ENCODE peak calls at places on chromosome 9, in six cellular contexts. One of them, this sample, is unnamed.

GRCh38 chr9:126788631-126789349 is 16.1 kb upstream of the ZBTB43 start:
- DNase-seq in A673: no peak
- DNase-seq in adrenal gland: no peak
- DNase-seq in ovary: no peak
- DNase-seq in IMR-90: peak; percentile 57
- DNase-seq in heart left ventricle: no peak
- DNase-seq in this sample: no peak

GRCh38 chr9:116027096-116027495 is 126.5 kb upstream of the PAPPA start:
- DNase-seq in IMR-90: peak; percentile 45
- DNase-seq in A673: peak; percentile 62
- DNase-seq in heart left ventricle: no peak
- DNase-seq in ovary: no peak
- DNase-seq in adrenal gland: no peak
- DNase-seq in this sample: no peak

GRCh38 chr9:116656535-116656934 is 30.6 kb upstream of the TRIM32 start:
- DNase-seq in ovary: no peak
- DNase-seq in adrenal gland: no peak
- DNase-seq in heart left ventricle: no peak
- DNase-seq in A673: no peak
- DNase-seq in IMR-90: no peak
- DNase-seq in this sample: no peak

GRCh38 chr9:89710689-89711088 is 105.9 kb downstream of the GADD45G start:
- DNase-seq in A673: no peak
- DNase-seq in adrenal gland: no peak
- DNase-seq in heart left ventricle: no peak
- DNase-seq in IMR-90: no peak
- DNase-seq in ovary: no peak
- DNase-seq in this sample: no peak

GRCh38 chr9:79651251-79651795 is 79.6 kb downstream of the TLE4 start:
- DNase-seq in heart left ventricle: no peak
- DNase-seq in A673: peak; percentile 52
- DNase-seq in ovary: no peak
- DNase-seq in IMR-90: no peak
- DNase-seq in adrenal gland: no peak
- DNase-seq in this sample: no peak

GRCh38 chr9:77916410-77916819 is 115.2 kb downstream of the GNAQ start:
- DNase-seq in A673: no peak
- DNase-seq in adrenal gland: no peak
- DNase-seq in heart left ventricle: no peak
- DNase-seq in IMR-90: no peak
- DNase-seq in ovary: no peak
- DNase-seq in this sample: no peak

GRCh38 chr9:38024036-38024681 is 44.9 kb downstream of the SHB start:
- DNase-seq in A673: peak; percentile 84
- DNase-seq in IMR-90: peak; percentile 94
- DNase-seq in adrenal gland: no peak
- DNase-seq in ovary: peak; percentile 68
- DNase-seq in heart left ventricle: no peak
- DNase-seq in this sample: no peak

GRCh38 chr9:34684145-34684544 is 6.9 kb downstream of the CCL19 start:
- DNase-seq in ovary: no peak
- DNase-seq in A673: no peak
- DNase-seq in heart left ventricle: no peak
- DNase-seq in IMR-90: no peak
- DNase-seq in adrenal gland: no peak
- DNase-seq in this sample: no peak

GRCh38 chr9:107276966-107277710 is 5.9 kb upstream of the RAD23B start:
- DNase-seq in A673: no peak
- DNase-seq in heart left ventricle: no peak
- DNase-seq in adrenal gland: no peak
- DNase-seq in ovary: no peak
- DNase-seq in IMR-90: peak; percentile 66
- DNase-seq in this sample: no peak

GRCh38 chr9:122226142-122226757 is 2.5 kb downstream of the LHX6 start:
- DNase-seq in A673: no peak
- DNase-seq in heart left ventricle: no peak
- DNase-seq in IMR-90: no peak
- DNase-seq in adrenal gland: peak; percentile 24
- DNase-seq in ovary: no peak
- DNase-seq in this sample: no peak

GRCh38 chr9:117135481-117135880 is 279.4 kb downstream of the ASTN2 start:
- DNase-seq in ovary: no peak
- DNase-seq in IMR-90: no peak
- DNase-seq in adrenal gland: no peak
- DNase-seq in heart left ventricle: no peak
- DNase-seq in A673: no peak
- DNase-seq in this sample: no peak

GRCh38 chr9:81877047-81877446 is 51.2 kb upstream of the SPATA31D4 start:
- DNase-seq in A673: no peak
- DNase-seq in IMR-90: no peak
- DNase-seq in adrenal gland: no peak
- DNase-seq in ovary: no peak
- DNase-seq in heart left ventricle: no peak
- DNase-seq in this sample: peak; percentile 78
- H3K27ac ChIP-seq in A673: no peak overlapping the region
- H3K27ac ChIP-seq in IMR-90: no peak overlapping the region
- H3K27ac ChIP-seq in adrenal gland: no peak overlapping the region
- H3K27ac ChIP-seq in ovary: no peak overlapping the region
- H3K27ac ChIP-seq in heart left ventricle: no peak overlapping the region
- H3K27ac ChIP-seq in this sample: peak overlapping the region; percentile 43

DNA sequence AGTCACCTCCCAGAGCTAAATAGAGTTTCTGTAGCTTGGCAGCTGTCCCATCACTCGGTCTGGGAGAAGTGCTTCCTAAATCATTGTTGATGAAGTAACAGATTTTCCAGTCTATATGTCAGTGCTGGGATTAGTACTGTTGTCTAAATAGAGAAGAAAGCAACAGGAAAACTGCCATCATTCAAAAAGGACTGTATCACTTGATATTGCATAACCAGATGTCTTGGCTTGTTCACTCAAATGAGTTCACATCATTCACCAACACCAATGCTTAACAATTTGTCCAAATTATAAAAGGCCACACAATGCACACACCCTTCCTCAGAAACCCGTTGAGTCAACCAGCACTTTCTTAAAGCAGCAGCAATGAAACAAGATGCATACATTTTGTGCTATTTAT is 26.1 kb downstream of the PTPN3 start:
- DNase-seq in adrenal gland: no peak
- DNase-seq in ovary: no peak
- DNase-seq in IMR-90: no peak
- DNase-seq in A673: no peak
- DNase-seq in heart left ventricle: no peak
- DNase-seq in this sample: no peak
- H3K4me1 ChIP-seq in adrenal gland: no peaks in the 10 kb centered on the region
- H3K4me1 ChIP-seq in ovary: no peaks in the 10 kb centered on the region
- H3K4me1 ChIP-seq in IMR-90: no peaks in the 10 kb centered on the region
- H3K4me1 ChIP-seq in A673: no peaks in the 10 kb centered on the region
- H3K4me1 ChIP-seq in heart left ventricle: peaks cover 33% of the 10 kb centered on the region
- H3K4me1 ChIP-seq in this sample: peaks cover 6% of the 10 kb centered on the region

GRCh38 chr9:127967151-127967809 is 13.5 kb downstream of the EEIG1 start:
- DNase-seq in heart left ventricle: no peak
- DNase-seq in IMR-90: no peak
- DNase-seq in adrenal gland: no peak
- DNase-seq in A673: no peak
- DNase-seq in ovary: no peak
- DNase-seq in this sample: no peak

GRCh38 chr9:127968717-127969383 is 11.9 kb downstream of the EEIG1 start:
- DNase-seq in ovary: peak; percentile 63
- DNase-seq in A673: no peak
- DNase-seq in IMR-90: peak; percentile 94
- DNase-seq in adrenal gland: peak; percentile 96
- DNase-seq in heart left ventricle: peak; percentile 75
- DNase-seq in this sample: peak; percentile 71

GRCh38 chr9:127966416-127967150 is 14.2 kb downstream of the EEIG1 start:
- DNase-seq in IMR-90: no peak
- DNase-seq in heart left ventricle: no peak
- DNase-seq in adrenal gland: no peak
- DNase-seq in ovary: peak; percentile 37
- DNase-seq in A673: peak; percentile 63
- DNase-seq in this sample: peak; percentile 47

GRCh38 chr9:127965953-127966352 is 14.8 kb downstream of the EEIG1 start:
- DNase-seq in adrenal gland: no peak
- DNase-seq in IMR-90: no peak
- DNase-seq in ovary: no peak
- DNase-seq in heart left ventricle: no peak
- DNase-seq in A673: no peak
- DNase-seq in this sample: no peak

DNA sequence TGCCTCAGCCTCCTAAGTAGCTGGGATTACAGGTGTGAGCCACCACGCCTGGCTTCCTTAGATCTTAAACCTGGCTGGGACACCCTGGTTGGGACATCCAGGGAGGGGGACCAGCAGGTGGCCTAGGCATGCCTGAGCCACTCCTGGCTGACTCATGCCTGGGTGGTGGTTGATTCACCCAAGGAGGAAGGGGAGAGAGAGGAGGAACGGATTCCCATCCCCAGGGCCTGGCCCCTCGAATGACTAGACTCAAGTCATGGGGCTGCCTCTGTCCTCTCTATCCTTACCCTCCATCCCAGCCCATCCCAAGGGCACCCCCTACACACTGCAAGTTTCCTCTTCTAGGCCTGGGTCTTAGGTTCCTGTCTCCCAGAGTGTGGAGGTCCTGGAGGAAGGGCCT is 12.7 kb downstream of the EEIG1 start:
- DNase-seq in A673: no peak
- DNase-seq in adrenal gland: peak; percentile 75
- DNase-seq in heart left ventricle: no peak
- DNase-seq in ovary: peak; percentile 51
- DNase-seq in IMR-90: peak; percentile 77
- DNase-seq in this sample: peak; percentile 77
- H3K27ac ChIP-seq in A673: peak overlapping the region; percentile 96
- H3K27ac ChIP-seq in adrenal gland: peak overlapping the region; percentile 91
- H3K27ac ChIP-seq in heart left ventricle: peak overlapping the region; percentile 77
- H3K27ac ChIP-seq in ovary: peak overlapping the region; percentile 64
- H3K27ac ChIP-seq in IMR-90: peak overlapping the region; percentile 65
- H3K27ac ChIP-seq in this sample: peak overlapping the region; percentile 96

GRCh38 chr9:93587284-93587650 is 10.9 kb downstream of the PHF2 start:
- DNase-seq in ovary: peak; percentile 11
- DNase-seq in IMR-90: no peak
- DNase-seq in A673: no peak
- DNase-seq in adrenal gland: no peak
- DNase-seq in heart left ventricle: no peak
- DNase-seq in this sample: no peak
- H3K4me1 ChIP-seq in ovary: peaks cover 9% of the 10 kb centered on the region
- H3K4me1 ChIP-seq in IMR-90: peaks cover 6% of the 10 kb centered on the region
- H3K4me1 ChIP-seq in A673: peaks cover 4% of the 10 kb centered on the region
- H3K4me1 ChIP-seq in adrenal gland: peaks cover 30% of the 10 kb centered on the region
- H3K4me1 ChIP-seq in heart left ventricle: peaks cover 79% of the 10 kb centered on the region
- H3K4me1 ChIP-seq in this sample: peaks cover 3% of the 10 kb centered on the region

DNA sequence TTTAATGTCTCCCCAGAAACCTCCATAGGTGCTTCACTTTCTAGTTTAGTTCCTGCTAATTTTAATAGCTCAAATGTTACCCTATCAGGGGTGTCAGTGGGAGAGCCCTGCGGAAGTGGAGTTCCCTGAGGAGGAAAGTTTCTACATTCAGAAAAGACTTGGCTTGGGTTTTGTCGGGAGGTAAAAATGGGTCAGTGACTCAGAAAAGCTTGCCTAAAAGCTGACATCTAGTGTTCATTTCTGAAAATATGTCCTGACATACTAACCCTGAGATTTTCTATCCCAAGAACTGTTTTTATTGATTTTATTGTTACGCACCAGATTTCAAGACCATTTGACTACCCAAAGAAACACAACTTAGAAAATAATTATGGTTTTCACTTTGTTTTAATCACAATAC is 40.9 kb upstream of the GLDC start:
- DNase-seq in ovary: no peak
- DNase-seq in adrenal gland: no peak
- DNase-seq in A673: no peak
- DNase-seq in heart left ventricle: no peak
- DNase-seq in IMR-90: peak; percentile 41
- DNase-seq in this sample: no peak
- H3K27ac ChIP-seq in ovary: no peak overlapping the region
- H3K27ac ChIP-seq in adrenal gland: no peak overlapping the region
- H3K27ac ChIP-seq in A673: no peak overlapping the region
- H3K27ac ChIP-seq in heart left ventricle: no peak overlapping the region
- H3K27ac ChIP-seq in IMR-90: no peak overlapping the region
- H3K27ac ChIP-seq in this sample: no peak overlapping the region

DNA sequence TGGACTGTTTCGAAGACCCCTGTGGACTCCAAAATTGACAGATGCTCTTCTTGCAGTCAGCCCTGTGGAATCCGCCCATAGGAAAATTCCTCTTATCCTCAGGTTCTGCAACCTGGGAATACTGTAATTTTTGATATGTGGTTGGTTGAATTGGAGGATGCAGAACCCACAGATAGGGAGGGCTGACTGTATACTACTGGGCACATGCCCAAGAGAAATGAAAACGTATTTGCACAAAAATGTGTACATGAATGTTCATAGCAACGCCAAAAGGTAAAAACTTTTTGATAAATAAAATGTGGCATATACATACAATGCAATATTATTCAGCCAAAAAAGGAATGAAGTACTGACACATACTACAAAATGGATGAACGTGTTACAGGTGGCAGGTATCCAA is 1.9 kb upstream of the SNAPC3 start:
- DNase-seq in adrenal gland: no peak
- DNase-seq in IMR-90: peak; percentile 58
- DNase-seq in ovary: no peak
- DNase-seq in heart left ventricle: no peak
- DNase-seq in A673: no peak
- DNase-seq in this sample: no peak
- H3K4me1 ChIP-seq in adrenal gland: peaks cover 26% of the 10 kb centered on the region
- H3K4me1 ChIP-seq in IMR-90: peaks cover 3% of the 10 kb centered on the region
- H3K4me1 ChIP-seq in ovary: peaks cover 3% of the 10 kb centered on the region
- H3K4me1 ChIP-seq in heart left ventricle: peaks cover 32% of the 10 kb centered on the region
- H3K4me1 ChIP-seq in A673: no peaks in the 10 kb centered on the region
- H3K4me1 ChIP-seq in this sample: peaks cover 18% of the 10 kb centered on the region

This sample was measured in colonic mucosa.